ENCODE peak calls at places on chromosomes 2 and 18, in seven cellular contexts. J is ELR; D is naive thymus-derived CD8-positive, alpha-beta T cell; L is A172; G is mesothelial cell of epicardium; C is dorsolateral prefrontal cortex; E is GM04504. N is an unnamed sample.

GRCh38 chr2:96888082-96889011 is 18.5 kb upstream of the SEMA4C start:
- DNase-seq in D (no peak), L (no peak), J (no peak), E (no peak), G (peak; percentile 57), C (no peak), N (no peak)

GRCh38 chr2:195612515-195613495 is 44.2 kb upstream of the SLC39A10 start:
- DNase-seq in G (peak; percentile 51), J (peak; percentile 80), L (peak; percentile 81), E (no peak), C (no peak), D (no peak), N (no peak)

GRCh38 chr2:40434638-40435296 is 17.1 kb downstream of the SLC8A1 start:
- DNase-seq in C (no peak), J (peak; percentile 99), D (no peak), E (peak; percentile 96), G (no peak), L (peak; percentile 100), N (no peak)

GRCh38 chr2:119678021-119678656 is 862 bp upstream of the TMEM177 start:
- DNase-seq in E (no peak), J (no peak), L (no peak), G (peak; percentile 26), D (peak; percentile 59), C (no peak), N (no peak)

GRCh38 chr2:201260302-201260800 is at the start of gene CASP8:
- DNase-seq in C (no peak), G (no peak), L (peak; percentile 72), E (peak; percentile 51), D (peak; percentile 72), J (peak; percentile 82), N (peak; percentile 35)

GRCh38 chr2:41959760-41960159 is 88.1 kb upstream of the PKDCC start:
- DNase-seq in E (no peak), J (no peak), L (no peak), D (no peak), G (no peak), C (no peak), N (no peak)

GRCh38 chr18:63292844-63293683 is 26.5 kb downstream of the BCL2 start:
- DNase-seq in G (no peak), J (no peak), E (no peak), C (no peak), L (no peak), D (no peak), N (no peak)

GRCh38 chr2:46632349-46632748 is 153.0 kb downstream of the TMEM247 start:
- DNase-seq in G (no peak), C (no peak), J (peak; percentile 77), L (peak; percentile 70), E (peak; percentile 49), D (peak; percentile 12), N (no peak)

GRCh38 chr2:185676316-185676715 is 62.3 kb upstream of the FSIP2 start:
- DNase-seq in E (no peak), D (no peak), C (no peak), J (peak; percentile 37), G (no peak), L (no peak), N (no peak)

GRCh38 chr2:2590796-2591541 is 259.9 kb upstream of the MYT1L start:
- DNase-seq in D (no peak), E (no peak), G (no peak), L (no peak), C (peak; percentile 59), J (no peak), N (no peak)

GRCh38 chr2:146874260-146874658 is 970.6 kb upstream of the ACVR2A start:
- DNase-seq in J (peak; percentile 89), L (peak; percentile 97), C (no peak), G (no peak), E (no peak), D (no peak), N (no peak)

GRCh38 chr2:147829106-147829505 is 15.7 kb upstream of the ACVR2A start:
- DNase-seq in G (no peak), L (peak; percentile 79), J (peak; percentile 68), E (peak; percentile 54), C (no peak), D (no peak), N (no peak)

GRCh38 chr2:127580167-127581049 is 44.9 kb downstream of the MYO7B start:
- DNase-seq in G (peak; percentile 32), L (no peak), E (no peak), D (no peak), C (peak; percentile 31), J (no peak), N (no peak)

GRCh38 chr2:18047896-18048657 is 169.6 kb downstream of the KCNS3 start:
- DNase-seq in J (peak; percentile 86), C (no peak), G (no peak), D (no peak), L (peak; percentile 78), E (peak; percentile 59), N (no peak)

GRCh38 chr2:119068154-119068725 is 90.3 kb downstream of the C1QL2 start:
- DNase-seq in J (no peak), G (no peak), C (no peak), E (no peak), L (no peak), D (no peak), N (no peak)

GRCh38 chr2:104337869-104338268 is 516.0 kb upstream of the POU3F3 start:
- DNase-seq in J (no peak), C (no peak), G (no peak), L (no peak), D (no peak), E (no peak), N (no peak)

N was measured in activated CD4-positive, CD25-positive, alpha-beta regulatory T cell.